ENCODE peak calls at places on chromosomes 2 and 18, in eight cellular contexts. One of them, this sample, is unnamed.

GRCh38 chr18:13447621-13448020 is 229.1 kb downstream of the LDLRAD4 start:
- DNase-seq in A549: peak
- DNase-seq in fibroblast of pulmonary artery: peak
- DNase-seq in adrenal gland: peak
- DNase-seq in cardiac fibroblast: peak
- DNase-seq in heart right ventricle: no peak
- DNase-seq in stomach: no peak
- DNase-seq in mucosa of descending colon: no peak
- DNase-seq in this sample: peak

GRCh38 chr2:203758841-203759691 is 52.6 kb downstream of the CD28 start:
- DNase-seq in adrenal gland: peak
- DNase-seq in A549: peak
- DNase-seq in cardiac fibroblast: peak
- DNase-seq in mucosa of descending colon: no peak
- DNase-seq in fibroblast of pulmonary artery: peak
- DNase-seq in heart right ventricle: no peak
- DNase-seq in stomach: peak
- DNase-seq in this sample: peak

GRCh38 chr2:203759692-203760365 is 53.4 kb downstream of the CD28 start:
- DNase-seq in cardiac fibroblast: peak
- DNase-seq in A549: peak
- DNase-seq in adrenal gland: peak
- DNase-seq in stomach: peak
- DNase-seq in heart right ventricle: no peak
- DNase-seq in mucosa of descending colon: no peak
- DNase-seq in fibroblast of pulmonary artery: peak
- DNase-seq in this sample: peak

GRCh38 chr2:51717318-51717717 is 685.4 kb upstream of the NRXN1 start:
- DNase-seq in stomach: no peak
- DNase-seq in A549: peak
- DNase-seq in heart right ventricle: no peak
- DNase-seq in mucosa of descending colon: no peak
- DNase-seq in adrenal gland: no peak
- DNase-seq in fibroblast of pulmonary artery: peak
- DNase-seq in cardiac fibroblast: peak
- DNase-seq in this sample: no peak

GRCh38 chr2:109457366-109457765 is 156.4 kb downstream of the SEPTIN10 start:
- DNase-seq in A549: no peak
- DNase-seq in fibroblast of pulmonary artery: no peak
- DNase-seq in mucosa of descending colon: no peak
- DNase-seq in adrenal gland: no peak
- DNase-seq in heart right ventricle: no peak
- DNase-seq in cardiac fibroblast: no peak
- DNase-seq in stomach: no peak
- DNase-seq in this sample: no peak

GRCh38 chr2:7694066-7695000 is 777.1 kb downstream of the RNF144A start:
- DNase-seq in cardiac fibroblast: no peak
- DNase-seq in adrenal gland: no peak
- DNase-seq in fibroblast of pulmonary artery: no peak
- DNase-seq in heart right ventricle: no peak
- DNase-seq in stomach: no peak
- DNase-seq in A549: no peak
- DNase-seq in mucosa of descending colon: no peak
- DNase-seq in this sample: no peak

GRCh38 chr2:117812443-117812842 is 2.0 kb upstream of the DDX18 start:
- DNase-seq in fibroblast of pulmonary artery: no peak
- DNase-seq in mucosa of descending colon: no peak
- DNase-seq in A549: no peak
- DNase-seq in cardiac fibroblast: no peak
- DNase-seq in heart right ventricle: no peak
- DNase-seq in stomach: no peak
- DNase-seq in adrenal gland: no peak
- DNase-seq in this sample: no peak

GRCh38 chr2:767440-767839 is 90.2 kb upstream of the TMEM18 start:
- DNase-seq in mucosa of descending colon: no peak
- DNase-seq in adrenal gland: no peak
- DNase-seq in heart right ventricle: no peak
- DNase-seq in cardiac fibroblast: no peak
- DNase-seq in stomach: no peak
- DNase-seq in A549: no peak
- DNase-seq in fibroblast of pulmonary artery: no peak
- DNase-seq in this sample: no peak

GRCh38 chr2:236938126-236938525 is 147.6 kb upstream of the COPS8 start:
- DNase-seq in A549: no peak
- DNase-seq in adrenal gland: no peak
- DNase-seq in cardiac fibroblast: no peak
- DNase-seq in mucosa of descending colon: no peak
- DNase-seq in stomach: no peak
- DNase-seq in heart right ventricle: no peak
- DNase-seq in fibroblast of pulmonary artery: no peak
- DNase-seq in this sample: no peak

GRCh38 chr18:48402953-48403352 is 6.2 kb downstream of the ZBTB7C start:
- DNase-seq in fibroblast of pulmonary artery: no peak
- DNase-seq in adrenal gland: no peak
- DNase-seq in heart right ventricle: no peak
- DNase-seq in cardiac fibroblast: no peak
- DNase-seq in mucosa of descending colon: no peak
- DNase-seq in stomach: no peak
- DNase-seq in A549: no peak
- DNase-seq in this sample: peak

GRCh38 chr2:10162586-10163497 is 40.3 kb downstream of the RRM2 start:
- DNase-seq in fibroblast of pulmonary artery: no peak
- DNase-seq in adrenal gland: peak
- DNase-seq in mucosa of descending colon: peak
- DNase-seq in cardiac fibroblast: no peak
- DNase-seq in heart right ventricle: no peak
- DNase-seq in A549: peak
- DNase-seq in stomach: no peak
- DNase-seq in this sample: no peak

GRCh38 chr2:134207589-134208209 is 46.2 kb upstream of the MGAT5 start:
- DNase-seq in heart right ventricle: peak
- DNase-seq in stomach: peak
- DNase-seq in adrenal gland: peak
- DNase-seq in cardiac fibroblast: peak
- DNase-seq in A549: peak
- DNase-seq in fibroblast of pulmonary artery: peak
- DNase-seq in mucosa of descending colon: peak
- DNase-seq in this sample: no peak

GRCh38 chr2:41937921-41938708 is 109.7 kb upstream of the PKDCC start:
- DNase-seq in mucosa of descending colon: no peak
- DNase-seq in cardiac fibroblast: no peak
- DNase-seq in stomach: no peak
- DNase-seq in fibroblast of pulmonary artery: peak
- DNase-seq in heart right ventricle: peak
- DNase-seq in A549: peak
- DNase-seq in adrenal gland: no peak
- DNase-seq in this sample: no peak

GRCh38 chr2:120436885-120437603 is 91.1 kb downstream of the INHBB start:
- DNase-seq in stomach: peak
- DNase-seq in cardiac fibroblast: peak
- DNase-seq in fibroblast of pulmonary artery: peak
- DNase-seq in mucosa of descending colon: peak
- DNase-seq in adrenal gland: peak
- DNase-seq in heart right ventricle: no peak
- DNase-seq in A549: peak
- DNase-seq in this sample: no peak

GRCh38 chr18:23134780-23135678 is at the start of gene CABLES1:
- DNase-seq in stomach: peak
- DNase-seq in mucosa of descending colon: peak
- DNase-seq in fibroblast of pulmonary artery: peak
- DNase-seq in cardiac fibroblast: peak
- DNase-seq in adrenal gland: peak
- DNase-seq in A549: peak
- DNase-seq in heart right ventricle: peak
- DNase-seq in this sample: peak

GRCh38 chr2:101980368-101980767 is 11.4 kb upstream of the IL1R2 start:
- DNase-seq in adrenal gland: no peak
- DNase-seq in stomach: no peak
- DNase-seq in A549: no peak
- DNase-seq in cardiac fibroblast: no peak
- DNase-seq in fibroblast of pulmonary artery: no peak
- DNase-seq in heart right ventricle: no peak
- DNase-seq in mucosa of descending colon: no peak
- DNase-seq in this sample: no peak

GRCh38 chr2:157872791-157873190 is 3.3 kb downstream of the ACVR1 start:
- DNase-seq in adrenal gland: no peak
- DNase-seq in heart right ventricle: no peak
- DNase-seq in A549: no peak
- DNase-seq in stomach: no peak
- DNase-seq in fibroblast of pulmonary artery: no peak
- DNase-seq in cardiac fibroblast: peak
- DNase-seq in mucosa of descending colon: no peak
- DNase-seq in this sample: no peak

GRCh38 chr2:139790807-139791206 is 1010.6 kb upstream of the NXPH2 start:
- DNase-seq in fibroblast of pulmonary artery: peak
- DNase-seq in stomach: no peak
- DNase-seq in adrenal gland: no peak
- DNase-seq in cardiac fibroblast: peak
- DNase-seq in heart right ventricle: no peak
- DNase-seq in A549: peak
- DNase-seq in mucosa of descending colon: no peak
- DNase-seq in this sample: no peak

GRCh38 chr2:83957001-83957400 is 502.1 kb downstream of the SUCLG1 start:
- DNase-seq in A549: no peak
- DNase-seq in cardiac fibroblast: no peak
- DNase-seq in heart right ventricle: no peak
- DNase-seq in stomach: no peak
- DNase-seq in mucosa of descending colon: peak
- DNase-seq in adrenal gland: no peak
- DNase-seq in fibroblast of pulmonary artery: no peak
- DNase-seq in this sample: no peak

GRCh38 chr2:21930224-21930623 is 806.5 kb downstream of the TDRD15 start:
- DNase-seq in A549: no peak
- DNase-seq in stomach: no peak
- DNase-seq in heart right ventricle: no peak
- DNase-seq in fibroblast of pulmonary artery: no peak
- DNase-seq in mucosa of descending colon: no peak
- DNase-seq in cardiac fibroblast: no peak
- DNase-seq in adrenal gland: no peak
- DNase-seq in this sample: no peak

GRCh38 chr2:21924640-21925285 is 801.0 kb downstream of the TDRD15 start:
- DNase-seq in cardiac fibroblast: no peak
- DNase-seq in stomach: no peak
- DNase-seq in mucosa of descending colon: no peak
- DNase-seq in heart right ventricle: no peak
- DNase-seq in fibroblast of pulmonary artery: no peak
- DNase-seq in adrenal gland: no peak
- DNase-seq in A549: no peak
- DNase-seq in this sample: no peak

GRCh38 chr2:21928292-21928691 is 804.5 kb downstream of the TDRD15 start:
- DNase-seq in fibroblast of pulmonary artery: no peak
- DNase-seq in stomach: no peak
- DNase-seq in heart right ventricle: no peak
- DNase-seq in adrenal gland: no peak
- DNase-seq in mucosa of descending colon: no peak
- DNase-seq in cardiac fibroblast: peak
- DNase-seq in A549: no peak
- DNase-seq in this sample: no peak
- TF ChIP-seq CTCF in fibroblast of pulmonary artery: no peak
- TF ChIP-seq CTCF in stomach: no peak
- TF ChIP-seq CTCF in heart right ventricle: no peak
- TF ChIP-seq CTCF in adrenal gland: no peak
- TF ChIP-seq CTCF in mucosa of descending colon: no peak
- TF ChIP-seq CTCF in cardiac fibroblast: peak
- TF ChIP-seq CTCF in A549: no peak
- TF ChIP-seq CTCF in this sample: no peak

GRCh38 chr2:224552771-224553170 is 32.4 kb downstream of the CUL3 start:
- DNase-seq in adrenal gland: no peak
- DNase-seq in heart right ventricle: no peak
- DNase-seq in fibroblast of pulmonary artery: no peak
- DNase-seq in stomach: no peak
- DNase-seq in cardiac fibroblast: no peak
- DNase-seq in A549: no peak
- DNase-seq in mucosa of descending colon: no peak
- DNase-seq in this sample: no peak
- H3K4me3 ChIP-seq in adrenal gland: no peak
- H3K4me3 ChIP-seq in heart right ventricle: no peak
- H3K4me3 ChIP-seq in fibroblast of pulmonary artery: no peak
- H3K4me3 ChIP-seq in stomach: no peak
- H3K4me3 ChIP-seq in cardiac fibroblast: no peak
- H3K4me3 ChIP-seq in A549: no peak
- H3K4me3 ChIP-seq in mucosa of descending colon: no peak
- H3K4me3 ChIP-seq in this sample: no peak

DNA sequence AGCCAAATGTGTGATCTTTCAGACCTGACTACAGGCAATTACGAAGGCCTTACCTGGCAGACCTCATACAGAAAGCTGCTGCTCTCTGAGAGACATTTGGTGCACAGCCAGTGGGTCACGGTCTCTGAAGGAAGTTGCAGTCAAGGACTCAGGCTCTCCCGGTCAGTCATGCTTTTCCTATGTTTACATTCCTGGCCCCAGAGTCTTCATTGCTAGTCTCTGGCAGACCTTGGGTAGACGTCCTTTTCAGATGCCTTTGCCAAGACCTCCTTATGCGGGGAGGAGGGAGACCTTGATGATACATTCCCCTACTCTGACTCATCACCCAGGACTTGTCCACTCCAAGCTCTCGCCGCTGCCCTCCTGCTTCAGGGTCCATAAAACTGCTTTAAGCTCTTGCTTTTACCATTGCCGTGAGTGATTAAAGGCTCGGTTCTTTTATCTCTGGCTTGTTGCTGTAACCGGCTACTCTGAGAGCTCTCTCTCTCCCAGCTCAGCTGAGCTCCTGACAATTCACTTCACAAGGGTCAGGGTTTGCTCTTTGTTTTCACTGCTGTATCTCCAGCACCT is 62.0 kb upstream of the SLC35F5 start:
- DNase-seq in fibroblast of pulmonary artery: peak
- DNase-seq in stomach: peak
- DNase-seq in adrenal gland: peak
- DNase-seq in cardiac fibroblast: peak
- DNase-seq in A549: peak
- DNase-seq in heart right ventricle: no peak
- DNase-seq in mucosa of descending colon: peak
- DNase-seq in this sample: peak
- TF ChIP-seq CTCF in fibroblast of pulmonary artery: no peak
- TF ChIP-seq CTCF in stomach: no peak
- TF ChIP-seq CTCF in adrenal gland: no peak
- TF ChIP-seq CTCF in cardiac fibroblast: no peak
- TF ChIP-seq CTCF in A549: no peak
- TF ChIP-seq CTCF in heart right ventricle: no peak
- TF ChIP-seq CTCF in mucosa of descending colon: no peak
- TF ChIP-seq CTCF in this sample: no peak

GRCh38 chr2:223837290-223838061 is at the start of gene AP1S3:
- DNase-seq in A549: peak
- DNase-seq in mucosa of descending colon: peak
- DNase-seq in cardiac fibroblast: peak
- DNase-seq in adrenal gland: peak
- DNase-seq in fibroblast of pulmonary artery: peak
- DNase-seq in stomach: peak
- DNase-seq in heart right ventricle: peak
- DNase-seq in this sample: peak

GRCh38 chr2:223834431-223834830 is 3.0 kb downstream of the AP1S3 start:
- DNase-seq in A549: no peak
- DNase-seq in cardiac fibroblast: no peak
- DNase-seq in mucosa of descending colon: no peak
- DNase-seq in heart right ventricle: no peak
- DNase-seq in stomach: no peak
- DNase-seq in fibroblast of pulmonary artery: no peak
- DNase-seq in adrenal gland: no peak
- DNase-seq in this sample: no peak

GRCh38 chr2:223841436-223842180 is 4.2 kb upstream of the AP1S3 start:
- DNase-seq in adrenal gland: no peak
- DNase-seq in fibroblast of pulmonary artery: no peak
- DNase-seq in cardiac fibroblast: no peak
- DNase-seq in stomach: no peak
- DNase-seq in mucosa of descending colon: peak
- DNase-seq in heart right ventricle: no peak
- DNase-seq in A549: no peak
- DNase-seq in this sample: no peak

GRCh38 chr2:223835701-223836532 is 1.5 kb downstream of the AP1S3 start:
- DNase-seq in adrenal gland: no peak
- DNase-seq in cardiac fibroblast: no peak
- DNase-seq in mucosa of descending colon: peak
- DNase-seq in A549: no peak
- DNase-seq in fibroblast of pulmonary artery: no peak
- DNase-seq in heart right ventricle: no peak
- DNase-seq in stomach: no peak
- DNase-seq in this sample: no peak
- H3K4me3 ChIP-seq in adrenal gland: no peak
- H3K4me3 ChIP-seq in cardiac fibroblast: no peak
- H3K4me3 ChIP-seq in mucosa of descending colon: no peak
- H3K4me3 ChIP-seq in A549: peak
- H3K4me3 ChIP-seq in fibroblast of pulmonary artery: no peak
- H3K4me3 ChIP-seq in heart right ventricle: no peak
- H3K4me3 ChIP-seq in stomach: peak
- H3K4me3 ChIP-seq in this sample: no peak

This sample was measured in foreskin fibroblast.